ENCODE peak calls at places on chromosomes 4 and X, in seven cellular contexts. M is SK-N-SH, I is H1, S is GM12878, Y is GM12892, D is HepG2, Z is K562. N is an unnamed sample.

GRCh38 chrX:148380614-148381561 is 119.5 kb upstream of the AFF2 start:
- DNase-seq in S (peak), Y (no peak), I (no peak), Z (no peak), D (no peak), M (no peak), N (no peak)

GRCh38 chr4:128358231-128358902 is 70.8 kb upstream of the PGRMC2 start:
- DNase-seq in Y (no peak), M (no peak), S (no peak), D (no peak), Z (no peak), I (no peak), N (no peak)

GRCh38 chr4:173135241-173135847 is 33.3 kb upstream of the GALNT7 start:
- DNase-seq in D (no peak), Y (no peak), M (no peak), Z (no peak), S (no peak), I (no peak), N (no peak)

GRCh38 chrX:66074920-66075879 is 35.3 kb upstream of the VSIG4 start:
- DNase-seq in S (peak), Z (no peak), Y (no peak), I (no peak), M (no peak), D (no peak), N (no peak)

GRCh38 chr4:9704551-9705332 is 76.7 kb upstream of the DRD5 start:
- DNase-seq in M (no peak), S (no peak), Z (no peak), D (no peak), I (no peak), Y (no peak), N (no peak)

GRCh38 chr4:151809716-151810115 is 48.9 kb upstream of the GATB start:
- DNase-seq in Y (no peak), Z (no peak), D (no peak), M (no peak), S (no peak), I (no peak), N (no peak)

GRCh38 chr4:152408514-152409327 is 127.2 kb downstream of the FBXW7 start:
- DNase-seq in S (no peak), Y (no peak), I (no peak), Z (peak), D (peak), M (peak), N (peak)

GRCh38 chr4:55635282-55635681 is 816 bp downstream of the NMU start:
- DNase-seq in D (no peak), Z (peak), M (peak), S (no peak), Y (no peak), I (no peak), N (no peak)

GRCh38 chr4:112589207-112589606 is 47.5 kb downstream of the ZGRF1 start:
- DNase-seq in S (no peak), Y (no peak), Z (peak), D (peak), M (no peak), I (no peak), N (no peak)

GRCh38 chr4:633406-633805 is 8.0 kb downstream of the PDE6B start:
- DNase-seq in M (no peak), D (no peak), Y (no peak), S (no peak), Z (no peak), I (no peak), N (no peak)

GRCh38 chr4:124534133-124534532 is 178.4 kb downstream of the ANKRD50 start:
- DNase-seq in Z (no peak), D (no peak), S (no peak), Y (no peak), M (no peak), I (no peak), N (no peak)

GRCh38 chr4:78565971-78566372 is 14.4 kb downstream of the ANXA3 start:
- DNase-seq in I (no peak), M (no peak), D (peak), Y (no peak), Z (no peak), S (no peak), N (no peak)

GRCh38 chr4:114028071-114028470 is 48.6 kb upstream of the ARSJ start:
- DNase-seq in Z (no peak), S (no peak), M (no peak), Y (no peak), D (no peak), I (no peak), N (no peak)

GRCh38 chr4:86181585-86181984 is 178.3 kb downstream of the MAPK10 start:
- DNase-seq in M (no peak), D (no peak), I (no peak), Z (no peak), S (no peak), Y (no peak), N (no peak)

GRCh38 chr4:40168070-40168469 is 28.8 kb upstream of the RHOH start:
- DNase-seq in S (no peak), Z (no peak), Y (no peak), D (no peak), M (no peak), I (no peak), N (no peak)

GRCh38 chrX:54043084-54043483 is 1.2 kb downstream of the PHF8 start:
- DNase-seq in D (no peak), M (no peak), S (no peak), Z (no peak), Y (no peak), I (no peak), N (no peak)

GRCh38 chrX:46209768-46210167 is 335.5 kb downstream of the ZNF674 start:
- DNase-seq in I (no peak), Z (no peak), S (no peak), M (no peak), D (no peak), Y (no peak), N (no peak)

GRCh38 chr4:153488006-153488718 is 22.0 kb downstream of the TMEM131L start:
- DNase-seq in D (no peak), S (peak), Z (no peak), M (no peak), Y (no peak), I (no peak), N (no peak)

GRCh38 chrX:155864655-155865054 is 16.5 kb upstream of the VAMP7 start:
- DNase-seq in S (no peak), M (peak), D (peak), Z (no peak), I (no peak), Y (no peak), N (no peak)

GRCh38 chr4:173835863-173836262 is 305.8 kb upstream of the HAND2 start:
- DNase-seq in D (no peak), Z (no peak), Y (no peak), M (peak), I (no peak), S (no peak), N (no peak)

GRCh38 chrX:40473460-40474204 is 107.1 kb upstream of the ATP6AP2 start:
- DNase-seq in Z (no peak), I (no peak), M (no peak), D (no peak), Y (no peak), S (no peak), N (no peak)

GRCh38 chrX:9310596-9310995 is 154.3 kb upstream of the TBL1X start:
- DNase-seq in D (no peak), S (no peak), Y (no peak), Z (no peak), M (no peak), I (no peak), N (no peak)

GRCh38 chr4:76673361-76673760 is 224.6 kb downstream of the SOWAHB start:
- DNase-seq in I (no peak), M (no peak), Y (no peak), S (no peak), D (no peak), Z (no peak), N (no peak)

GRCh38 chrX:47191331-47191730 is 2.3 kb upstream of the UBA1 start:
- DNase-seq in M (no peak), I (no peak), Z (no peak), Y (no peak), D (no peak), S (no peak), N (no peak)

GRCh38 chr4:72505314-72505744 is 63.7 kb downstream of the ADAMTS3 start:
- DNase-seq in D (peak), I (no peak), Z (peak), S (no peak), M (peak), Y (no peak), N (no peak)

GRCh38 chrX:54921427-54922021 is 900 bp downstream of the TRO start:
- DNase-seq in M (peak), Y (no peak), S (no peak), I (peak), Z (no peak), D (peak), N (peak)

GRCh38 chrX:109714340-109714958 is 18.6 kb downstream of the ACSL4 start:
- DNase-seq in S (no peak), I (no peak), D (no peak), M (no peak), Y (no peak), Z (no peak), N (no peak)

GRCh38 chrX:100410901-100411801 is 1.1 kb upstream of the PCDH19 start:
- DNase-seq in D (no peak), M (peak), I (no peak), Y (no peak), S (no peak), Z (no peak), N (no peak)

GRCh38 chr4:11441182-11441556 is 12.5 kb upstream of the HS3ST1 start:
- DNase-seq in S (no peak), I (no peak), Z (no peak), M (no peak), Y (no peak), D (no peak), N (no peak)

DNA sequence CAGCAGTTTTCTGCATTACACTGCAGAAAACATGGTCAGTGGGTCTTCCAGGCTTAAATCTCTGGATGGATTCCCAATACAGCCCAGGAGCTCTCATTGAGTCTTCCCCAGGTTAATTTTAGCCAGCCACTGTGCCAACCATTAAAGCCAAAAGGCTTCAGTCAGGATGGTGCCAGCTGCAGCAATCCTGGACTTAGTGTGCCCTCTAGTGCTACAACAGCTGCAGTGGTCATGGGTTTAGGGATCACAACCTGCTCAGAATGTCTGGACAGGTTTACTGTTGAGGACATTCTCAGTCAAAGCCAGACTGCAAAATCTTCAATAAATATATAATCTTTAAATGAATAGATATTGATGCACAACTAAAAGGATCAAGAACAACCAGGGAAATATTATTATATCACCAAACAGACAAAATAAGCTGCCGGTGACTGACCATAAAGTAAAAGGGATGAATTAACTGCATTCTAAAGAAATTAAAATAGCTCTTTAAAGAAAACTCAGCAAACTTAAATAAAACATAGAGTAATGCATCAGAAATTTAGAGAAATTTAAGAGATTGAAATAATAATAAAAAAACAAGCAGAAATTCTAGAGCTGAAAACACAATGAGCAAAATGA is 639.9 kb downstream of the SPOCK3 start:
- DNase-seq in Z (no peak), S (peak), Y (no peak), M (peak), D (peak), I (peak), N (peak)
- TF ChIP-seq TAF1 in Z (no peak), S (no peak), Y (no peak), M (no peak), D (no peak), I (no peak), N (no peak)

GRCh38 chr4:149443537-149443936 is 372.1 kb downstream of the IQCM start:
- DNase-seq in Y (no peak), D (no peak), S (no peak), Z (no peak), M (no peak), I (no peak), N (no peak)

DNA sequence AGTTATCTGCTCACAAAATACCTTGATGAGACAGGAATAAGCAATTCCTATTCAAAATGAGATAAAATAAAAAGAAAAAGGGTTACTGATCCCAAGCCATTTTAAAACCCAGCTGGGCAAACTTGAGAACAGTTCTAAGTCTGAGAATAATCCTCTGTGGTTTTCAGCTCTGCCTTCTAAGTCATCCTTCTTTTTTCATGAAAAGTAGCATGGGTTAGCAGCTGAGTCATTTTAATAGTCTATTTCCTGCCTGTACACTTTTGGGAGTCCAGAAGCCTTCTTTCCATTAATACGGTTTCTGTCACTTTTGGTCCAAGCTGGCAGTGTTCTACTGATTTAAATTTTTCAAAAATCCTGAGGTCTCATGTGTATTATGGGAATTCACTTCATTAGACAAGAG is 374.3 kb downstream of the IQCM start:
- DNase-seq in D (no peak), M (no peak), Z (no peak), Y (no peak), I (no peak), S (no peak), N (no peak)
- TF ChIP-seq TAF1 in D (no peak), M (no peak), Z (no peak), Y (no peak), I (no peak), S (no peak), N (no peak)

GRCh38 chr4:16027626-16028025 is 56.2 kb downstream of the PROM1 start:
- DNase-seq in Z (no peak), Y (no peak), I (no peak), S (no peak), M (no peak), D (no peak), N (no peak)
- TF ChIP-seq TAF1 in Z (no peak), Y (no peak), I (no peak), S (no peak), M (no peak), D (no peak), N (no peak)

DNA sequence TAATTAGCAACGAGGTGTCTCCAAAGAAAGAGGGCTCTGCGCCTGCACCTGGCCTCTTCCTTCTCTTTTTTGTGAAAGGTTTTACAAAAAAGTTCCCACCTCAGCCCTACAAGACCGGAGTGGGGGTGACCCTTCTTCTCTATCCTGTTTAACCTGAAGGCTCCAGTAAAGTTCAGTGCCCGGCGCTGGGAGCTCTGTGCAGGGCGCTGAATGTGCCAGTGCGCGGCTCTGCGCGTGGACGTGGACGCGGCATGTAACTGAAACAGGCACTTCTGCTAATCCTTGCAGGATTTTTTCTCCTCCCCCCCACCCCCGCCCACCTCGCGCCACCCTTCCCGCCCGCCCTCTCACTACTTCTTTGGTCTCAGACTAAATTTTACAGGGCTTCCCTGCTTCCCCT is 2.4 kb downstream of the GPR50 start:
- DNase-seq in M (no peak), D (no peak), Y (no peak), I (no peak), S (no peak), Z (no peak), N (no peak)
- TF ChIP-seq TAF1 in M (no peak), D (no peak), Y (no peak), I (no peak), S (no peak), Z (no peak), N (no peak)

GRCh38 chr4:156158747-156159146 is 205.1 kb upstream of the CTSO start:
- DNase-seq in Z (no peak), Y (no peak), I (no peak), M (no peak), D (no peak), S (no peak), N (no peak)

DNA sequence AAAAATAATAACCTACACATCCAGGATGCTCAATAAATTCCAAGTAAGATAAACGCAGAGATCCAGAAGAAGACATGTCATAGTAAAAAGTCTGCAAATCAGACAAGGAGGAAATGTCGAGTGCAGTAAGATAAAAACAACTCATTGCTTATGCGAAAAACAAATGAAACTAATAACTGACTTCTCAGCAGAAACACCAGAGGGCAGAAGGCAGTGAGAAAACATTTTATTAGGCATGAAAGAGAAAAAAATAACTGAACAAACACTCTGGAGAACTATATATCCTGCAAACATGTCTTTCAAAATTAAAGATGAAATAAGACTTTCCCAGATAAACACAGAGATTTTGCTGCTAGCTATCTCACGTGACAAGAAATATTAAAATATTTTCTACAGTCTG is 201.3 kb upstream of the CTSO start:
- DNase-seq in D (no peak), M (no peak), S (no peak), Z (no peak), I (no peak), Y (no peak), N (no peak)
- TF ChIP-seq TAF1 in D (no peak), M (no peak), S (no peak), Z (no peak), I (no peak), Y (no peak), N (no peak)

GRCh38 chrX:149497054-149497453 is 8.1 kb downstream of the IDS start:
- DNase-seq in I (no peak), S (no peak), M (no peak), Y (no peak), Z (no peak), D (no peak), N (no peak)

GRCh38 chrX:149498767-149499166 is 6.3 kb downstream of the IDS start:
- DNase-seq in M (no peak), S (no peak), D (no peak), Z (no peak), Y (no peak), I (no peak), N (no peak)

GRCh38 chrX:149495573-149496071 is 9.5 kb downstream of the IDS start:
- DNase-seq in D (peak), Y (no peak), Z (no peak), M (no peak), I (no peak), S (no peak), N (no peak)

GRCh38 chrX:149499766-149500165 is 5.3 kb downstream of the IDS start:
- DNase-seq in Z (no peak), S (no peak), Y (no peak), D (no peak), M (no peak), I (no peak), N (no peak)

GRCh38 chrX:149497626-149498025 is 7.5 kb downstream of the IDS start:
- DNase-seq in S (no peak), D (no peak), M (no peak), Y (no peak), I (no peak), Z (no peak), N (no peak)
- TF ChIP-seq TAF1 in S (no peak), D (no peak), M (no peak), Y (no peak), I (no peak), Z (no peak), N (no peak)

DNA sequence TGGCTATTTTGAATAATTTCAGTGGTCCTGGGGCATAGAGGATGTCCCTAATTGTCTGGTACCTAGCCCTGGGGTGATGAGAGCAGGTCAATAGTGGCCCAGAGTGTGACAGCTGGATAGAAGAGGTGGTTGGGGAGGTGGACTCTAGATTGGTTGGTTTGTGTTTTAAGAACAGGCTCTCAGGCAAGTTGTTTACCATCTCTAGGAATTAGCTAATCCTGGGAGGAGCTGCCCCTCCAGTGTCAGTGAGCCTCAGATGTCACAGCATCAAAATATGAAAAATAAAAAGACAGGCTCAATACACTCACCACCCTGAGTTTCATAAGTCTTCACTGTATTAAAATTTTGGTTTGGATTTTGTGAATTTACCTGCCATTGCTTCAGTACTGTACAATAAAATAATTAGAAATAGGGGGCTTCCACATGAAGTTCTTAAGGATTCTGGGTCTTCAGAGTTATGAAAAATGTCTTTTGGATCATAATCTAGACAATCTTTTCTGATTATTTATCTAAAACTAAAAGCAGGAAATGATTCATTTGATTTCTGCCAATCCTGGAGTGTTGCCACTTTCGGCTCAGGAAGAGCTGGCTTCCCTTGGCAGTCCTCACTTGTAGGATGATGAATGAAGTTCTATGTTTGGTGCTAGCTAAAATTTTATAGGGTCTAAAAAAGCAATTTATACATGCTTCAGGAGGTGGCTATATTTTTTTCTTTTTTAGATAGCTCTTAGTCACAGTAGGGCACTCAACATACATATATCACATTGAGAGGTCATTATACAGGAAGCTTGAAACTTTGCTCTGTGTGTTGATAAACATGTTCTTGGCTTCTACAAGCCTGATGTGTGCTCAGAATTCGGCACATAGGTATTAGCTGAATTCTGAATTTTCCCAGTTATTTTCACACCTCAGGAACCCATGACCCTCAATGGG is 395.1 kb downstream of the RAB28 start:
- DNase-seq in Z (no peak), I (no peak), D (no peak), S (no peak), M (no peak), Y (no peak), N (no peak)
- TF ChIP-seq TAF1 in Z (no peak), I (no peak), D (no peak), S (no peak), M (no peak), Y (no peak), N (no peak)

GRCh38 chrX:1283750-1284149 is 15.1 kb downstream of the CSF2RA start:
- DNase-seq in I (no peak), M (no peak), D (no peak), Y (no peak), Z (no peak), S (no peak), N (no peak)

GRCh38 chrX:1283093-1283492 is 14.5 kb downstream of the CSF2RA start:
- DNase-seq in Z (no peak), Y (no peak), I (no peak), M (no peak), D (no peak), S (no peak), N (no peak)

DNA sequence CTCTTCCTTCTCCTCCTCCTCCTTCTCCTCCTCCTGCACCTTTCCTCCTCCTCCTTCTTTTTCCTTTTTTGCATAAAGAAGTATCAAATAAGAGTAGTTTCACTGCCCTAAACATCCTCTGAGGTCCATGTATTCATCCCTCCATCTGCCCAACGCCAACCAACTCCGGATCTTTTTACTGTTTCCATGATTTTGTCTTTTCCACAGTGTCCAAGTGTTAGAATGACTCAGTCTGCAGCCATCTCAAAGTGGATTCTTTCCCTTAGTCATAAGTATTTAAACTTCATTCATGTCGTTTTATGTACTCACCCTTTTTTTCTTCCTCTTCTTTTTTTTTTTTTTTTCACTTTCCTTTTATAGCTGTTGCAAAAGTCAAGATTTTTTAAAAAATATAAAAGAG is 12.9 kb downstream of the CSF2RA start:
- DNase-seq in M (no peak), S (no peak), Y (no peak), I (no peak), Z (no peak), D (no peak), N (no peak)
- TF ChIP-seq TAF1 in M (no peak), S (no peak), Y (no peak), I (no peak), Z (no peak), D (no peak), N (no peak)